ENCODE peak calls at places on chromosomes 16 and 17, in nine cellular contexts. S is A549, G is SK-N-SH, H is OCI-LY7, U is dorsolateral prefrontal cortex, M is colonic mucosa, K is H9, X is pancreas, Q is left ventricle myocardium inferior. F is an unnamed sample.

GRCh38 chr16:86725401-86725800 is 147.1 kb downstream of the FOXL1 start:
- DNase-seq in S (no peak), G (no peak), H (no peak), U (no peak), M (no peak), K (no peak), X (no peak), Q (no peak), F (no peak)

GRCh38 chr17:57861000-57861736 is 11.3 kb upstream of the MRPS23 start:
- DNase-seq in S (peak; percentile 78), G (peak; percentile 70), H (peak; percentile 21), U (no peak), M (peak; percentile 86), K (peak; percentile 70), X (peak; percentile 77), Q (peak; percentile 64), F (no peak)

GRCh38 chr17:77281024-77281903 is 140.5 kb downstream of the SEC14L1 start:
- DNase-seq in S (peak; percentile 93), G (peak; percentile 98), H (peak; percentile 87), U (no peak), M (peak; percentile 75), K (peak; percentile 87), X (peak; percentile 77), Q (peak; percentile 43), F (no peak)

GRCh38 chr17:66549312-66549705 is 246.9 kb downstream of the PRKCA start:
- DNase-seq in S (no peak), G (no peak), H (no peak), U (no peak), M (no peak), K (peak; percentile 58), X (no peak), Q (no peak), F (no peak)

GRCh38 chr16:970379-970765 is 412 bp downstream of the LMF1 start:
- DNase-seq in S (peak; percentile 19), G (no peak), H (no peak), U (no peak), M (peak; percentile 33), K (no peak), X (no peak), Q (no peak), F (no peak)

GRCh38 chr16:86928517-86929148 is 350.3 kb downstream of the FOXL1 start:
- DNase-seq in S (no peak), G (no peak), H (no peak), U (no peak), M (no peak), K (no peak), X (no peak), Q (no peak), F (no peak)

GRCh38 chr17:62876063-62876462 is 67.9 kb upstream of the MARCHF10 start:
- DNase-seq in S (no peak), G (no peak), H (no peak), U (no peak), M (no peak), K (no peak), X (no peak), Q (no peak), F (no peak)

GRCh38 chr17:73335591-73336503 is 24.0 kb upstream of the CDC42EP4 start:
- DNase-seq in S (no peak), G (peak; percentile 38), H (no peak), U (no peak), M (peak; percentile 66), K (no peak), X (no peak), Q (no peak), F (no peak)

DNA sequence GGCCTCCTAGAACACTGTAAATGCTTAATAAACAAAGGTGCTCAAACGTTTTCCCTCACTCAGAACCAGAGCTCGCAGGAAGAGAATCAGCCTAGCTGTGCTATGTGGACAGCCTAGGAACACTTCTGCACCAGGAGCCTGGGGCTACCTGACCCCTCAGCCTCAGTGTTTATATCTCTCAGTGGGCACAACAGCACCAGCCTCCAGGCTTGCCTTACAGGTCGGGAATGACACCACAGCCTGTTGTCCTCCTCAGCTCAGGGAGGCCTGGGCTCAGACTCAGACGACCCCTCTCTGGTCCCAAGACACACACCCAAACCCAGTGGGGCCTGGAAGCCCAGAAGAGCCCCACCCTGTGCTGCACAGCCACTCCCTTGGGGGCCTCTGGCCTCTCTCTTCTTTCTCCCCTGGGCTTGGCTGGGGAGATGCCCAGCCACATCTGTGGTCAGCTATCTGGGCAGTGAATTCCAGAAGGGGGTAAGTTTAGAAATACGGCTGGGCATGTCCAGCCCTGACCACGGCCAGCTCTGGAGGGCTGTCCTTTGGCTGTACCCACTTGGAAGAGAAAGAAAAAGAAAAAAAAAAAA is 2.4 kb downstream of the NATD1 start:
- DNase-seq in S (no peak), G (no peak), H (no peak), U (no peak), M (no peak), K (no peak), X (no peak), Q (no peak), F (no peak)
- H3K27ac ChIP-seq in S (no peak overlapping the region), G (no peak overlapping the region), H (no peak overlapping the region), U (no peak overlapping the region), M (no peak overlapping the region), K (no peak overlapping the region), X (no peak overlapping the region), Q (peak overlapping the region; percentile 27), F (no peak overlapping the region)

GRCh38 chr17:68775338-68775737 is 174.2 kb upstream of the FAM20A start:
- DNase-seq in S (no peak), G (no peak), H (no peak), U (no peak), M (no peak), K (no peak), X (no peak), Q (no peak), F (no peak)

GRCh38 chr17:68768804-68769203 is 167.6 kb upstream of the FAM20A start:
- DNase-seq in S (no peak), G (no peak), H (no peak), U (no peak), M (no peak), K (no peak), X (no peak), Q (no peak), F (no peak)

GRCh38 chr17:68775969-68776368 is 174.8 kb upstream of the FAM20A start:
- DNase-seq in S (no peak), G (no peak), H (no peak), U (no peak), M (no peak), K (no peak), X (no peak), Q (no peak), F (no peak)

GRCh38 chr17:68776451-68776850 is 175.3 kb upstream of the FAM20A start:
- DNase-seq in S (no peak), G (no peak), H (no peak), U (no peak), M (no peak), K (no peak), X (no peak), Q (no peak), F (no peak)

DNA sequence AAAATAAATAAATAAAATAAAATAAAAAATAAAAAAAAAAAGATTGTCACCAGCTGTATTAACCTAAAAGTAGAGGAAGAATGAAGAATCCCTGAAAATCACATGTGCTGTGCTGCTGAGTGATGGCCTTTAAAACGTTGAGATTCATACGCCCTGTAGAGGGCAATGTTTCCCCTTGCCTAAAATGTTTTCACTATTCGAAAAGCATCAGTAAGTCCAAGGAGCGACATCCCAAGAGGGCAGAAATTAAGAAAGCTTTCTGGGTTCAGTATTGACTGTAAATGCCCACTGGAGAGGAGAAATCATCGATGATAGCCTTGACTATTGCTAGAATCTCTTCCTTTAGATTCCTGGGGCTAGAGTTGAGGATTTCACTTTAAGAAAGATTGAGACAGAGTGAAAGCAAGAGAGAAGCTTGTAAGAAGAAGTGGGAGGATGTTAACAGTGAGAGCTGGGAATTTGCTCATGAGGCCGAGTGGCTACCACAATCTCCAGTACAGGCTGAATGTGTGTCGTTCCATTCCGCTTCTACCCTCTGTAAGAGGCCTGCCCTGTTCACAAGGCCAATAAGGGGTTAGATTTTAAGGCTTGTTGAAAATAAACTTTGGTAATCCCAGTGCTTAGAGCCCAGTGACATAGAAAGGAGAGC is 170.8 kb upstream of the FAM20A start:
- DNase-seq in S (peak; percentile 54), G (peak; percentile 52), H (peak; percentile 80), U (peak; percentile 40), M (peak; percentile 25), K (no peak), X (no peak), Q (no peak), F (peak; percentile 7)
- H3K27ac ChIP-seq in S (no peak overlapping the region), G (no peak overlapping the region), H (no peak overlapping the region), U (peak overlapping the region; percentile 79), M (no peak overlapping the region), K (no peak overlapping the region), X (peak overlapping the region; percentile 22), Q (peak overlapping the region; percentile 75), F (peak overlapping the region; percentile 74)

DNA sequence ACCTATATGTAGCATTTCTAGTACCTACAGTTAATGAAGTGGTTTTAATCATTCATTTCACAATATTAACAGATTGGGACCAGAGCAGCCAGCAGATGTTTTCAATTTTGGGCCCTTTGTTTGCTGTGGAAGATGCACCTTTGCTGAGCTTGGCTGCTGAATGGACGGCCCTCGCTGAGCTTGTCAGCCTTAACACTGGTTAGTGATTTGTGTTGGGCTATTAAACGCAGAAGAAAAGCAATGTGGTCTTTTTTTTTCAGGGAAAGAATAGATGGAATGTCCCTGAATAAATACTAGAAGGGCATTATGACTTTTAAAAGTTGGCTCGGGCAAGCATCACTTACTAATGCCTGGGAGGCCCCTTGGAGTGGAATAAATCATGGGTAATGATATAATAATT is 297.0 kb downstream of the MAP2K6 start:
- DNase-seq in S (no peak), G (peak; percentile 14), H (no peak), U (no peak), M (no peak), K (no peak), X (no peak), Q (no peak), F (no peak)
- H3K27ac ChIP-seq in S (no peak overlapping the region), G (peak overlapping the region; percentile 69), H (no peak overlapping the region), U (no peak overlapping the region), M (no peak overlapping the region), K (no peak overlapping the region), X (no peak overlapping the region), Q (no peak overlapping the region), F (no peak overlapping the region)

GRCh38 chr16:31712064-31712540 is 161.5 kb upstream of the ZNF267 start:
- DNase-seq in S (no peak), G (no peak), H (no peak), U (no peak), M (no peak), K (no peak), X (peak; percentile 53), Q (no peak), F (no peak)
- H3K27ac ChIP-seq in S (no peak overlapping the region), G (no peak overlapping the region), H (no peak overlapping the region), U (no peak overlapping the region), M (no peak overlapping the region), K (no peak overlapping the region), X (peak overlapping the region; percentile 17), Q (no peak overlapping the region), F (no peak overlapping the region)

DNA sequence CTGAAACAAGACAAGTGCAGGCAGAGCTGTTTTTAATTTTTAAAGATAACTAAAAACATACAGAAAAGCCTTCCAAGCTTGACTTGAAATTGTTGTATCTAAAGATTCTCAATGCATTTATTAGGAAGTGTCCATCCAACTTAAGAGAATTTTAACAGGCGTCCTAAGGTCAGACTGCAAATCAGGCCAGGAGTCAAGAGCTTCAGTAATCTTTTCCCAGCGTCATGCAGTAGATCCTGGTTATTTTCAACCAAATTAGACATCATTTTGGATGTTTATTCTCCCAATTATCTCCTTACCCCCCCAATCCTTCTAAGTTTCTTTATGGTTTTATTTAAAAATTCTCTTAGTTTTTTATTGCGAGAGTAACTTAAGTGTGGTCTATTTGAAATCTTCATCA is 702.9 kb downstream of the KCNJ2 start:
- DNase-seq in S (no peak), G (no peak), H (no peak), U (no peak), M (no peak), K (no peak), X (no peak), Q (no peak), F (no peak)
- H3K27ac ChIP-seq in S (no peak overlapping the region), G (no peak overlapping the region), H (no peak overlapping the region), U (no peak overlapping the region), M (no peak overlapping the region), K (no peak overlapping the region), X (no peak overlapping the region), Q (no peak overlapping the region), F (no peak overlapping the region)